ENCODE peak calls at places on chromosomes 5 and 9, in five cellular contexts. T is lower lobe of right lung, V is HepG2, Q is pancreas, K is mucosa of descending colon. G is an unnamed sample. For H3K36me3 and H3K4me1, the result is how much of the 10 kb centered on the place peaks cover.

GRCh38 chr5:39526914-39527477 is 102.2 kb upstream of the DAB2 start:
- ATAC-seq in T (peak), V (peak), Q (no peak), K (peak), G (peak)

GRCh38 chr5:86101966-86102365 is 515.8 kb upstream of the COX7C start:
- ATAC-seq in T (no peak), V (no peak), Q (no peak), K (no peak), G (no peak)

GRCh38 chr5:93890657-93891056 is 149.3 kb upstream of the POU5F2 start:
- ATAC-seq in T (peak), V (no peak), Q (no peak), K (peak), G (no peak)

GRCh38 chr5:145838276-145838675 is 3.1 kb upstream of the PRELID2 start:
- ATAC-seq in T (no peak), V (no peak), Q (peak), K (no peak), G (no peak)

GRCh38 chr9:70260606-70261005 is 1.8 kb downstream of the SMC5 start:
- ATAC-seq in T (no peak), V (no peak), Q (no peak), K (no peak), G (no peak)

GRCh38 chr5:132656774-132657355 is 1.1 kb upstream of the IL13 start:
- ATAC-seq in T (no peak), V (no peak), Q (no peak), K (no peak), G (no peak)

GRCh38 chr5:10411336-10411735 is 30.3 kb upstream of the ROPN1L start:
- ATAC-seq in T (no peak), V (no peak), Q (no peak), K (no peak), G (no peak)

GRCh38 chr9:116145036-116145435 is 8.6 kb upstream of the PAPPA start:
- ATAC-seq in T (no peak), V (no peak), Q (no peak), K (no peak), G (no peak)

GRCh38 chr9:92455217-92455616 is 27.1 kb downstream of the ASPN start:
- ATAC-seq in T (no peak), V (peak), Q (no peak), K (peak), G (no peak)

GRCh38 chr9:6620796-6621195 is 24.7 kb downstream of the GLDC start:
- ATAC-seq in T (no peak), V (no peak), Q (no peak), K (no peak), G (no peak)

GRCh38 chr9:120730661-120731514 is 16.6 kb upstream of the MEGF9 start:
- ATAC-seq in T (peak), V (peak), Q (no peak), K (peak), G (peak)

DNA sequence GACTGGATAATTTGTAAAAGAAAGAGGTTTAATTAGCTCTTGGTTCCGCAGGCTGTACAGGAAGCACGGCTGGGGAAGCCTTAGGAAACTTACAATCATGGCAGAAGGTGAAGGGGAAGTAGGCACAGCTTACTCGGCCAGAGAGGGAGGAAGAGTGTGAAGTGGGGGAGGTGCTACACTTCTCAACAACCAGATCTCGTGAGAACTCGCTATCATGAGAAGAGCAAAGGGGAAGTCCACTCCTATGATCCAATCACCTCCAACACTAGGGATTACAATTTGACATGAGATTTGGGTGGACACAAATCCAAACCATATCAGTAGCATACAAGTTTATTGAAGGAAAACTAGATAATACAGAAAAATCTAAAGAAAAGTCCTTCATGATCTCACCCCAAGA is 39.9 kb downstream of the NEURL1B start:
- ATAC-seq in T (no peak), V (no peak), Q (no peak), K (no peak), G (no peak)
- H3K36me3 ChIP-seq in T (under half), V (under half), Q (under half), K (under half), G (under half)

DNA sequence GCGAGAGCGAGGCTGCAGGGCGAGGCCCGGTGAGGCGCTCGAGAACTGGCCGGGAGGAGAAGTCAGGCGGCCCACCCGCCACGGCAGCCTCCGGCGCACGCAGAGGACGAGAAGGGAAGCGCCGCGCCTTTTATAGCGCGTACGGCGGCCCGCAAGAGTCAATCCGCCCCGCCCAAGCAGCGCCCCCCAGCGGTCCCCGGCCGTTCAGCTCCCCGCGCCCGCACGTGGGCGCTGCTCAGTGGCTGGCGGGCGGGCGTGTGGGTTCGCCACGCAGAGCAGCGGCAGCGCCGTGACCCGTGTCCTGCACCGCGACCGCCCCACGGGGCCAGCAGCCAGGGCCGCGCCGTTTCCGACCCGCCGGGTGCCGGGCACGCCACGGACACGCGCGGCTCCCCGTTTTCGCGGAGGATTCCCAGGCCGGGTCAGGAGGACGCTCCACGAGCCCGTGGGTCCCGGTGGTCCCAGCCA is 14.6 kb downstream of the LCN10 start:
- ATAC-seq in T (peak), V (peak), Q (peak), K (peak), G (peak)
- H3K4me1 ChIP-seq in T (under half), V (half or more), Q (under half), K (under half), G (under half)

DNA sequence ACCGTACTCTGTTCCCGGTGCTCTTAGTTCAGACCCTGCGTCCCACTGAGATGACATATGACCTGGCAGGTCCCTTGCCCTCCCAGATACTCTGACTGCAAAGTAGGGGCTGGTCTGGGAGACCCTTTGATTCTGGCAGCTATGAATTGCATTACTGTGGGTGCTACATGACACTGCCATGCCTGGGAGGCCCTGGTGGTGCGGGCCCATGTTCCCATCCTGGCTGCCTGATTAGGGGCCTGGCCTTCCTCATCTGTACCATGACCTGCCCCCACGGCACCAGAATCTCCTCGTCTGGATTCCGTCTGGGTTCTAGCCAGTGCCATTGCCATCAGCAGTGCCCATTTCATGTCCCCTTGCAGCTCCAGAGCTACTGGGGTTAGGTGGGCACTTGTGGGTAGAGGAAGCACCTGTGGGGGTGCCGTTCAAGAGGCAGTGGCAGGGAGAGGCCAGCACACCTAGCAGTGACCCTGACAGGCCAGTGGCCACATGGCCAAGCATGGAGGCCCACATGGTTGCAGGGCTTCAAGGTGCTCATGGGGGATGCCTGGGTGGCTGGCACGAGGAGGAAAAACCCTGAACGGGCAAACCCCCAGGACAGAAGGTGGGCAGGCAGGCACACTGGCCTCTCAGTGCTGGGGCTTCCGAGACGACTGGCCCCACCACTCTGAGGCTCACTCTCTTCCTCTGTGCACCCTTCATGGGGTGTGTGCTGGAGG is 69.7 kb downstream of the PHF2 start:
- ATAC-seq in T (no peak), V (no peak), Q (no peak), K (no peak), G (no peak)
- H3K36me3 ChIP-seq in T (half or more), V (under half), Q (under half), K (under half), G (half or more)

GRCh38 chr9:131410051-131410491 is 16.2 kb downstream of the PRRC2B start:
- ATAC-seq in T (no peak), V (peak), Q (no peak), K (no peak), G (no peak)
- H3K4me1 ChIP-seq in T (half or more), V (half or more), Q (under half), K (under half), G (half or more)

GRCh38 chr5:154749496-154749895 is 5.7 kb upstream of the LARP1 start:
- ATAC-seq in T (no peak), V (no peak), Q (no peak), K (no peak), G (no peak)
- H3K36me3 ChIP-seq in T (under half), V (under half), Q (under half), K (under half), G (under half)

GRCh38 chr9:131181091-131181681 is 55.8 kb downstream of the NUP214 start:
- ATAC-seq in T (no peak), V (no peak), Q (no peak), K (no peak), G (no peak)

GRCh38 chr9:131179561-131180219 is 54.3 kb downstream of the NUP214 start:
- ATAC-seq in T (no peak), V (no peak), Q (no peak), K (no peak), G (no peak)

GRCh38 chr9:131180454-131180853 is 55.1 kb downstream of the NUP214 start:
- ATAC-seq in T (no peak), V (no peak), Q (no peak), K (no peak), G (no peak)

GRCh38 chr9:131178895-131179294 is 53.5 kb downstream of the NUP214 start:
- ATAC-seq in T (no peak), V (no peak), Q (no peak), K (no peak), G (no peak)

DNA sequence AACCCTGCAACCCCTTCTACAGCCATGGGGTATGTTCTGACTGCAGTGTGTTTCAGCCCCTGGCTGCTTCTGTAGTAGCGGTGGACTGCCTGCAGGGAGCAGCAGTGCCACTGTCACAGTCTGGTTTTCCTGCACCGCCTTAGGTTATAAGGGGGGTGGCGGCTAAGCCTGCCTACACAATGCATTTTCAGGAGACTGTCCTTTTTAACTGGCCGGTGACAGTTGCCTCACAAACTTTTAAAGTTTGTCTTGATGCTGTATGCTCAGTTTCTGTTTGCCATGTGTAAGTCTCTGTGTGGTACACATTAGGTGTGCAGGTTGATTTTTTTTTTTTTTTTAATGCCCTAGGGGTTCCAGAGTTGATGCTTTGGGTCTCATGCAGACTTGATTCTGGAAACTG is 53.0 kb downstream of the NUP214 start:
- ATAC-seq in T (peak), V (peak), Q (peak), K (peak), G (peak)
- H3K4me1 ChIP-seq in T (under half), V (under half), Q (under half), K (under half), G (under half)

G was measured in gastroesophageal sphincter.